ENCODE peak calls at places on chromosomes 4 and X, in eight cellular contexts. K is B cell, J is sigmoid colon, I is dorsolateral prefrontal cortex, W is uterus, V is fibroblast of lung, Z is transverse colon, F is brain microvascular endothelial cell. T is an unnamed sample.

GRCh38 chrX:40998123-40998522 is 87.1 kb upstream of the USP9X start:
- DNase-seq in V (no peak), W (no peak), I (no peak), J (no peak), K (no peak), F (no peak), Z (no peak), T (no peak)

GRCh38 chr4:109588176-109588575 is 28.1 kb downstream of the MCUB start:
- DNase-seq in V (no peak), F (no peak), J (no peak), K (no peak), I (no peak), W (no peak), Z (no peak), T (no peak)

GRCh38 chrX:10286195-10286594 is 129.4 kb downstream of the CLCN4 start:
- DNase-seq in Z (no peak), I (no peak), J (no peak), V (no peak), W (no peak), F (no peak), K (no peak), T (no peak)

GRCh38 chr4:152150214-152150613 is 385.7 kb downstream of the FBXW7 start:
- DNase-seq in J (no peak), K (no peak), I (no peak), F (no peak), W (no peak), V (no peak), Z (no peak), T (no peak)

GRCh38 chr4:59571805-59572430 is 1628.2 kb upstream of the ADGRL3 start:
- DNase-seq in Z (no peak), F (no peak), J (no peak), K (no peak), W (no peak), V (no peak), I (no peak), T (no peak)

GRCh38 chr4:29711226-29711625 is 1008.9 kb upstream of the PCDH7 start:
- DNase-seq in F (no peak), I (no peak), Z (no peak), K (no peak), J (no peak), V (peak; percentile 1), W (no peak), T (no peak)

GRCh38 chrX:37302569-37302968 is 46.6 kb upstream of the PRRG1 start:
- DNase-seq in I (no peak), Z (peak; percentile 12), W (no peak), F (peak; percentile 11), J (no peak), V (peak; percentile 6), K (no peak), T (no peak)

GRCh38 chr4:81723927-81724587 is 252.3 kb upstream of the RASGEF1B start:
- DNase-seq in J (peak; percentile 70), Z (peak; percentile 31), F (peak; percentile 1), K (no peak), I (no peak), V (no peak), W (peak; percentile 21), T (no peak)

GRCh38 chr4:10115657-10116624 is 658 bp downstream of the WDR1 start:
- DNase-seq in W (peak; percentile 56), V (peak; percentile 52), Z (peak; percentile 87), J (no peak), K (peak; percentile 82), I (no peak), F (no peak), T (peak; percentile 49)

GRCh38 chr4:113145147-113145518 is 95.7 kb downstream of the ANK2 start:
- DNase-seq in I (no peak), K (no peak), F (no peak), J (no peak), V (no peak), W (no peak), Z (no peak), T (no peak)

GRCh38 chrX:13110427-13111324 is 66.3 kb upstream of the FAM9C start:
- DNase-seq in V (peak; percentile 95), Z (peak; percentile 51), J (peak; percentile 73), I (no peak), K (no peak), W (peak; percentile 74), F (peak; percentile 95), T (no peak)

GRCh38 chrX:9221714-9222113 is 187.8 kb upstream of the FAM9B start:
- DNase-seq in Z (no peak), J (no peak), I (no peak), K (no peak), F (no peak), V (no peak), W (no peak), T (no peak)

GRCh38 chr4:79609853-79610252 is 201.8 kb upstream of the GK2 start:
- DNase-seq in I (no peak), V (peak; percentile 37), W (no peak), J (no peak), F (peak; percentile 11), K (no peak), Z (no peak), T (no peak)

GRCh38 chr4:56570041-56570440 is 64.5 kb downstream of the ARL9 start:
- DNase-seq in Z (no peak), K (no peak), F (peak; percentile 82), V (peak; percentile 83), I (no peak), W (no peak), J (no peak), T (no peak)

GRCh38 chr4:113355550-113356371 is 306.3 kb downstream of the ANK2 start:
- DNase-seq in K (peak; percentile 7), Z (peak; percentile 8), W (peak; percentile 16), V (peak; percentile 97), I (no peak), J (no peak), F (peak; percentile 94), T (peak; percentile 34)

GRCh38 chr4:185933078-185933581 is 121.1 kb upstream of the SORBS2 start:
- DNase-seq in I (no peak), F (peak; percentile 98), V (peak; percentile 87), J (no peak), Z (no peak), K (no peak), W (no peak), T (no peak)

GRCh38 chr4:126799471-126799870 is 833.3 kb upstream of the INTU start:
- DNase-seq in K (no peak), J (no peak), W (no peak), I (no peak), F (no peak), V (no peak), Z (no peak), T (no peak)

GRCh38 chr4:5793514-5793913 is 82.5 kb downstream of the EVC start:
- DNase-seq in J (peak; percentile 50), W (no peak), F (no peak), I (no peak), Z (no peak), V (no peak), K (no peak), T (no peak)

GRCh38 chr4:181202249-181202648 is 1041.0 kb upstream of the TENM3 start:
- DNase-seq in W (no peak), K (no peak), Z (no peak), F (no peak), J (no peak), V (no peak), I (no peak), T (no peak)

GRCh38 chr4:87633239-87633638 is 16.8 kb upstream of the DMP1 start:
- DNase-seq in V (peak; percentile 46), K (no peak), I (no peak), W (no peak), Z (no peak), F (peak; percentile 49), J (no peak), T (no peak)

GRCh38 chr4:140926672-140927071 is 170.5 kb upstream of the TBC1D9 start:
- DNase-seq in I (no peak), W (no peak), J (no peak), K (no peak), Z (no peak), F (no peak), V (peak; percentile 33), T (no peak)

GRCh38 chr4:7854697-7855370 is 84.8 kb downstream of the AFAP1 start:
- DNase-seq in W (no peak), F (no peak), J (peak; percentile 26), K (no peak), Z (no peak), V (peak; percentile 80), I (no peak), T (no peak)

GRCh38 chr4:134544303-134544761 is 342.7 kb upstream of the PABPC4L start:
- DNase-seq in K (no peak), W (no peak), I (no peak), J (peak; percentile 74), V (peak; percentile 80), Z (peak; percentile 11), F (no peak), T (no peak)

GRCh38 chr4:8285976-8286718 is 16.6 kb downstream of the HTRA3 start:
- DNase-seq in V (no peak), W (no peak), K (no peak), J (peak; percentile 79), I (no peak), Z (no peak), F (no peak), T (no peak)

GRCh38 chr4:67393699-67394281 is 151.5 kb downstream of the CENPC start:
- DNase-seq in J (no peak), K (no peak), Z (no peak), W (no peak), V (peak; percentile 33), F (peak; percentile 29), I (no peak), T (no peak)

GRCh38 chr4:102594000-102594399 is 92.8 kb downstream of the NFKB1 start:
- DNase-seq in Z (no peak), K (no peak), J (no peak), I (no peak), W (no peak), V (no peak), F (no peak), T (no peak)

GRCh38 chr4:130808492-130808891 is 1712.5 kb downstream of the C4orf33 start:
- DNase-seq in F (peak; percentile 4), I (no peak), W (no peak), V (peak; percentile 1), K (no peak), J (no peak), Z (no peak), T (no peak)

GRCh38 chr4:2948895-2949781 is 14.1 kb downstream of the NOP14 start:
- DNase-seq in W (no peak), V (no peak), F (no peak), K (no peak), J (peak; percentile 55), I (no peak), Z (no peak), T (no peak)
- TF ChIP-seq CTCF in W (no peak), V (peak; percentile 28), F (peak; percentile 75), K (peak; percentile 20), J (no peak), I (peak; percentile 54), Z (no peak), T (no peak)

GRCh38 chrX:118637997-118638396 is 89.4 kb upstream of the IL13RA1 start:
- DNase-seq in K (no peak), J (no peak), F (no peak), I (no peak), W (no peak), V (no peak), Z (no peak), T (no peak)
- TF ChIP-seq CTCF in K (no peak), J (no peak), F (no peak), I (peak; percentile 45), W (no peak), V (no peak), Z (no peak), T (no peak)

GRCh38 chrX:46653482-46653881 is 79.9 kb downstream of the CHST7 start:
- DNase-seq in Z (no peak), V (no peak), I (no peak), F (no peak), J (no peak), K (no peak), W (no peak), T (no peak)
- TF ChIP-seq CTCF in Z (no peak), V (no peak), I (peak; percentile 21), F (peak; percentile 56), J (no peak), K (no peak), W (no peak), T (no peak)

GRCh38 chr4:26458104-26458503 is 32.2 kb downstream of the CCKAR start:
- DNase-seq in K (no peak), V (peak; percentile 83), Z (no peak), F (peak; percentile 51), J (no peak), I (no peak), W (no peak), T (no peak)
- TF ChIP-seq CTCF in K (no peak), V (peak; percentile 23), Z (no peak), F (peak; percentile 34), J (no peak), I (no peak), W (no peak), T (no peak)